ENCODE peak calls at places on chromosomes 3 and 15, in six cellular contexts. E, F, I, N, M and R are unnamed samples.

GRCh38 chr3:113205481-113205880 is 5.9 kb upstream of the BOC start:
- DNase-seq in E (no peak), F (no peak), I (no peak), N (no peak), M (no peak), R (no peak)

GRCh38 chr15:29014493-29014892 is 128.7 kb downstream of the APBA2 start:
- DNase-seq in E (no peak), F (no peak), I (no peak), N (no peak), M (no peak), R (no peak)

GRCh38 chr15:78093242-78094020 is 1.1 kb downstream of the SH2D7 start:
- DNase-seq in E (peak), F (peak), I (no peak), N (peak), M (no peak), R (no peak)

GRCh38 chr3:25096536-25096935 is 331.5 kb upstream of the RARB start:
- DNase-seq in E (no peak), F (no peak), I (no peak), N (no peak), M (no peak), R (no peak)

GRCh38 chr3:57256844-57257243 is 29.3 kb downstream of the APPL1 start:
- DNase-seq in E (no peak), F (no peak), I (no peak), N (no peak), M (no peak), R (no peak)

GRCh38 chr3:105152987-105153386 is 213.7 kb upstream of the ALCAM start:
- DNase-seq in E (no peak), F (no peak), I (no peak), N (no peak), M (no peak), R (no peak)

GRCh38 chr3:106824856-106825255 is 552.4 kb upstream of the CCDC54 start:
- DNase-seq in E (no peak), F (peak), I (peak), N (peak), M (no peak), R (peak)

GRCh38 chr3:113834983-113835382 is 3.6 kb upstream of the GRAMD1C start:
- DNase-seq in E (no peak), F (no peak), I (no peak), N (no peak), M (no peak), R (no peak)

DNA sequence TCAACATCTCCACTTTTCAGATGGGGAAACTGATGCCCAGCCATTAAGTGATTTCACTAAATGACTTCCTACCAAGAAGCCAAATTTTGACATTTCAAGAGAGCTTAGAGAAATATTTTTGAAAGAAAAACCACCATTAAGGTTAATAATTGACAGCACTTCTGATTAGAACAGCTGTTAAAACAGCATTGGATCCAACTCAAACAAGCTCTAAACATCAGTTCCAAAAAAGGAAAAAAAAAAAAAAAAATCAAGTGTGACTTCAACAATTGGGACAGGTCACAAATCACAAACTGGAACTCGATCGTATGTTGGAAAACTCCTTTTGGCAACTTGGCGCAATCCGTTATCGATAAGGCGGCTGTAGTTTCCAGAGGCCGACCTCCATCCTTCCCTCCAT is 17.9 kb downstream of the TLE3 start:
- DNase-seq in E (no peak), F (no peak), I (no peak), N (no peak), M (no peak), R (no peak)
- TF ChIP-seq CTCF in E (no peak), F (no peak), I (no peak), N (no peak), M (no peak), R (no peak)

DNA sequence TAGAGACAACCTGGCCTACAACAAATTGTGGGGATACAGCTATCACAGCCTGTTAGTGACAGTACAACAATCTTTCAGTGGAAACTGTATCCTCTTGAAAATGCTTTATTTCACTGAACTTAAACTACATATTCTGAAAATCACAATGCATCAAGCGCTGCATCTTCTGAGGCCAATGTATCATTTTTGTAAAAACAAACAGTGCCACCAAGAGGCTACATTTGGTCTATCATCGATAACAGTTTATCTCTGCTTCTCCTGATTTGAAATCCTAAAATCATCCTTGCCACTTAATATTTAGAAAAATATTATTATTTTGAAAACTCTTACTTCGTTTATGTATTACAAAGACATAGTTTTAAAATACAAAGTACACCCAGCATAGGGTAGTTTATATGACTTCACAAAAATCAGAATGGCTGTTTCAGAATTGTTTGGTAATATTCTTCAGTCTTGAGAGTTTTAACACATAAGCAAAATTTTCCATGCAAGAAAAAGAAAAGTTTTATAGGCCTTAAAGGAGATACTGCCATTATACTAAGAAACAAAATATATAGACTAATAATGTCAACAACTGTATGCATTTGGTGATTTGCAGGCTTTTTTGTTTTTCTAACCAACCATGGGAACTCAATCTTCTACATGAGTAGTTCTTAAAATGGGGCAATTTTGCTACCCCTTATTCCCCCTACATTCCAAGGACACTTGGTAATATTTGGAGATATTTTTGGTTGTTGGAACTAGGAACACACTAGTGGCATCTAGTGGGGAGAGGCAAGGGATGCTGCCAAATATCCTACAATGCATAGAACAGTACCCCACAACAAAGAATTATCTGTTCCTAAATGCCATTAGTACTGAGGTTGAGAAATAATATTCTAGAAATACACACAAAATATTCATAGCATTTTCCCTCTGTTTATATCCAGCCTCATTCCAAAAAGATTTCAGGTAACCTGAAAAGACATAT is 42.3 kb downstream of the WDR72 start:
- DNase-seq in E (no peak), F (no peak), I (no peak), N (peak), M (no peak), R (no peak)
- TF ChIP-seq CTCF in E (no peak), F (no peak), I (peak), N (no peak), M (peak), R (peak)

DNA sequence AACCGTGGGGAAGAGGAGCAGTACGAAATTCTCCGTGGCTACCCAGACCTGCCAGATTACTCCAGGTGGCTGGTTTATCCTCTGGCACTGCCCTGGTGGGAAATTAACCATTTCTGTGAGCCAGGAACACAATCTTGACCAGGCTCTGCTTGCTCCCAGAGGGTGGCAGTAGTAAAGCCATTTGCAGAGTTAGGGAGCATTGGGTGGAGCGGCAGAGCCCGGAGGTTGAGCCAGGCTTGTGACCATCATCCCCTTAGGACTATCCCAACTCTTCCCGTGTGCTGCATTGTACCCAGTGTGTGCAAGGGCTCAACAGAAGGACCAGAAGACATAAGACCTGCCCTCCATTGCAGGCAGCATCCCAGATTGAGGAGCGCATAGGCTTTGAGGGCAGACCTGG is 5.3 kb downstream of the KNG1 start:
- DNase-seq in E (no peak), F (peak), I (no peak), N (peak), M (no peak), R (peak)
- TF ChIP-seq CTCF in E (no peak), F (peak), I (no peak), N (peak), M (no peak), R (peak)

DNA sequence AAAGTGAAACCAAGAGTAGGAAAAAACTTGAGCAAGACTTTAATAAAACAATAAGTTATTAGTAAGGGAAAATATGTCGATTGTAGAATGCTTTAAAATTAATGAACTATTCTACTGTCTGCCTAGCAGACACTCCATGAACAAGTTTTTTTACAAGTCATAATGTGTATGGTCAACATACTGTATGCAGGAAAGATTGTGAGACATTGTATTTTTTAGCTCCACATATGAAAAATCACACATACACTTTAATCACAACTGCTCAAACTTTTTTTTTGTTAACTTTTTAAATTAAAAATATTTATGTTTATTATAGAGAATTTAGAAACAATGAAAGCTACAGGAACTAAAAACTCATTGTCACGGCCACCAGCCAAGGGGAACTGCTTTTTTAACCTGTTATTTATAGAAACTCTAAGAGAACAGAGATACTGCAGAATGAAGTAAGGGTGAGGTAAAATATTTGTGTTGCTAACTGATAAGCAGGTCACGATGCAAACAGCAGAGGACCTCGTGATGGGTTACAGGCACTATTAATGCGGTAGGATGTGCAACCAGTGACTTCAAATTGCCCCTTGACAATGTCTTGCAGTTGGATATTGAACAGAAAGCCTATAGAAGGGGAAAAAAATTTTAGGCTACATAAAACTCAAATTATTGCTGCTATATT is 53.0 kb downstream of the THSD4 start:
- DNase-seq in E (no peak), F (no peak), I (no peak), N (no peak), M (no peak), R (no peak)
- TF ChIP-seq CTCF in E (no peak), F (no peak), I (no peak), N (no peak), M (no peak), R (no peak)

GRCh38 chr3:55765906-55766701 is 279.0 kb upstream of the WNT5A start:
- DNase-seq in E (no peak), F (no peak), I (no peak), N (no peak), M (no peak), R (no peak)

GRCh38 chr3:55770077-55770476 is 283.0 kb upstream of the WNT5A start:
- DNase-seq in E (no peak), F (no peak), I (no peak), N (no peak), M (no peak), R (no peak)

GRCh38 chr3:55775366-55775765 is 288.3 kb upstream of the WNT5A start:
- DNase-seq in E (no peak), F (no peak), I (no peak), N (no peak), M (no peak), R (no peak)

GRCh38 chr3:55766753-55767152 is 279.6 kb upstream of the WNT5A start:
- DNase-seq in E (no peak), F (no peak), I (no peak), N (no peak), M (no peak), R (no peak)

DNA sequence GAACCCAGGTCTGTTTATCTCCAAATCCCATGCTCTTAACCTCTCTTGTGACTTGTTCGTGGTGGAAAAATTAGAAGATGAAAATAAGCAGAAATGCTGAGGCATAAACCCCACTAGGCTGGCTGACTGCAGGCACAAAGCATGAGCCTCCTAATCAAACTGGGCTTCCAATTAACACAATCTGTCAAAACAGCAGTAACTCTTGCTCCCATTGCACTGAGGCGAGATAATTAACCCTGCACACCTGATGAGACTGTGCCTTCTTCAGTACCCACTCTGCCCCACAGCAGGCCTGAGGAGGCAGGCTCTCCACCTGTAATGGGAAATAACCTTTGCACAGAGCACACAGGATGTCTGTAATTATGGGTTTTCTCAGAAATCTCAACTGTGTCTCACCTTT is 284.4 kb upstream of the WNT5A start:
- DNase-seq in E (no peak), F (no peak), I (no peak), N (no peak), M (no peak), R (no peak)
- TF ChIP-seq CTCF in E (no peak), F (no peak), I (no peak), N (no peak), M (no peak), R (no peak)

GRCh38 chr3:168889666-168890065 is 773.8 kb downstream of the MECOM start:
- DNase-seq in E (no peak), F (no peak), I (no peak), N (no peak), M (no peak), R (peak)
- TF ChIP-seq CTCF in E (no peak), F (no peak), I (no peak), N (no peak), M (no peak), R (peak)

GRCh38 chr15:74907277-74907870 is 723 bp upstream of the FAM219B start:
- DNase-seq in E (no peak), F (no peak), I (no peak), N (peak), M (no peak), R (no peak)

GRCh38 chr15:74904190-74904805 is 2.4 kb downstream of the FAM219B start:
- DNase-seq in E (peak), F (no peak), I (no peak), N (no peak), M (no peak), R (no peak)

GRCh38 chr15:74906193-74906449 is 530 bp downstream of the FAM219B start:
- DNase-seq in E (peak), F (peak), I (no peak), N (peak), M (no peak), R (no peak)

GRCh38 chr15:74908635-74909034 is 2.0 kb upstream of the FAM219B start:
- DNase-seq in E (peak), F (no peak), I (no peak), N (no peak), M (no peak), R (no peak)

GRCh38 chr15:74906450-74907276 is at the start of gene FAM219B:
- DNase-seq in E (peak), F (peak), I (peak), N (peak), M (peak), R (peak)
- TF ChIP-seq CTCF in E (no peak), F (no peak), I (no peak), N (no peak), M (no peak), R (no peak)